ENCODE peak calls at places on chromosome 22, in seven cellular contexts. One of them, this sample, is unnamed.

GRCh38 chr22:48464246-48464645 is 1363.4 kb downstream of the BRD1 start:
- DNase-seq in GM06990: no peak
- DNase-seq in stimulated activated CD8-positive, alpha-beta memory T cell treated with anti-CD3 and anti-CD28 coated beads, Interleukin-15, amount 100 ng/mL, for 4 hours: no peak
- DNase-seq in NCI-H2171: no peak
- DNase-seq in CD8-positive, alpha-beta T cell: no peak
- DNase-seq in AG08395: no peak
- DNase-seq in mucosa of descending colon: no peak
- DNase-seq in this sample: no peak

GRCh38 chr22:46572911-46573780 is 35.7 kb upstream of the CELSR1 start:
- DNase-seq in mucosa of descending colon: no peak
- DNase-seq in AG08395: no peak
- DNase-seq in stimulated activated CD8-positive, alpha-beta memory T cell treated with anti-CD3 and anti-CD28 coated beads, Interleukin-15, amount 100 ng/mL, for 4 hours: no peak
- DNase-seq in NCI-H2171: no peak
- DNase-seq in GM06990: no peak
- DNase-seq in CD8-positive, alpha-beta T cell: no peak
- DNase-seq in this sample: no peak

GRCh38 chr22:23207786-23208325 is 27.5 kb downstream of the BCR start:
- DNase-seq in mucosa of descending colon: no peak
- DNase-seq in stimulated activated CD8-positive, alpha-beta memory T cell treated with anti-CD3 and anti-CD28 coated beads, Interleukin-15, amount 100 ng/mL, for 4 hours: no peak
- DNase-seq in GM06990: peak
- DNase-seq in NCI-H2171: peak
- DNase-seq in CD8-positive, alpha-beta T cell: no peak
- DNase-seq in AG08395: no peak
- DNase-seq in this sample: no peak

GRCh38 chr22:24801906-24802504 is 4.0 kb upstream of the SGSM1 start:
- DNase-seq in GM06990: no peak
- DNase-seq in AG08395: no peak
- DNase-seq in NCI-H2171: no peak
- DNase-seq in mucosa of descending colon: no peak
- DNase-seq in CD8-positive, alpha-beta T cell: no peak
- DNase-seq in stimulated activated CD8-positive, alpha-beta memory T cell treated with anti-CD3 and anti-CD28 coated beads, Interleukin-15, amount 100 ng/mL, for 4 hours: no peak
- DNase-seq in this sample: no peak

GRCh38 chr22:38696606-38697005 is 4.1 kb downstream of the JOSD1 start:
- DNase-seq in stimulated activated CD8-positive, alpha-beta memory T cell treated with anti-CD3 and anti-CD28 coated beads, Interleukin-15, amount 100 ng/mL, for 4 hours: no peak
- DNase-seq in GM06990: no peak
- DNase-seq in NCI-H2171: no peak
- DNase-seq in AG08395: peak
- DNase-seq in mucosa of descending colon: no peak
- DNase-seq in CD8-positive, alpha-beta T cell: peak
- DNase-seq in this sample: peak

GRCh38 chr22:21104126-21104691 is 58.5 kb downstream of the LRRC74B start:
- DNase-seq in AG08395: no peak
- DNase-seq in stimulated activated CD8-positive, alpha-beta memory T cell treated with anti-CD3 and anti-CD28 coated beads, Interleukin-15, amount 100 ng/mL, for 4 hours: no peak
- DNase-seq in mucosa of descending colon: no peak
- DNase-seq in CD8-positive, alpha-beta T cell: no peak
- DNase-seq in NCI-H2171: no peak
- DNase-seq in GM06990: no peak
- DNase-seq in this sample: no peak

GRCh38 chr22:38860291-38861169 is 11.5 kb downstream of the CBX6 start:
- DNase-seq in NCI-H2171: peak
- DNase-seq in mucosa of descending colon: no peak
- DNase-seq in GM06990: no peak
- DNase-seq in AG08395: no peak
- DNase-seq in stimulated activated CD8-positive, alpha-beta memory T cell treated with anti-CD3 and anti-CD28 coated beads, Interleukin-15, amount 100 ng/mL, for 4 hours: no peak
- DNase-seq in CD8-positive, alpha-beta T cell: no peak
- DNase-seq in this sample: no peak

GRCh38 chr22:46149493-46149997 is 781 bp upstream of the PPARA start:
- DNase-seq in CD8-positive, alpha-beta T cell: peak
- DNase-seq in stimulated activated CD8-positive, alpha-beta memory T cell treated with anti-CD3 and anti-CD28 coated beads, Interleukin-15, amount 100 ng/mL, for 4 hours: peak
- DNase-seq in NCI-H2171: peak
- DNase-seq in GM06990: no peak
- DNase-seq in AG08395: no peak
- DNase-seq in mucosa of descending colon: peak
- DNase-seq in this sample: peak

GRCh38 chr22:30873086-30873650 is 95.4 kb downstream of the MORC2 start:
- DNase-seq in GM06990: no peak
- DNase-seq in AG08395: no peak
- DNase-seq in stimulated activated CD8-positive, alpha-beta memory T cell treated with anti-CD3 and anti-CD28 coated beads, Interleukin-15, amount 100 ng/mL, for 4 hours: no peak
- DNase-seq in CD8-positive, alpha-beta T cell: no peak
- DNase-seq in NCI-H2171: no peak
- DNase-seq in mucosa of descending colon: peak
- DNase-seq in this sample: no peak

GRCh38 chr22:33756508-33756949 is 163.7 kb downstream of the LARGE1 start:
- DNase-seq in AG08395: no peak
- DNase-seq in stimulated activated CD8-positive, alpha-beta memory T cell treated with anti-CD3 and anti-CD28 coated beads, Interleukin-15, amount 100 ng/mL, for 4 hours: no peak
- DNase-seq in CD8-positive, alpha-beta T cell: no peak
- DNase-seq in GM06990: no peak
- DNase-seq in NCI-H2171: no peak
- DNase-seq in mucosa of descending colon: no peak
- DNase-seq in this sample: no peak

GRCh38 chr22:23767673-23768548 is at the start of gene CHCHD10:
- DNase-seq in mucosa of descending colon: peak
- DNase-seq in stimulated activated CD8-positive, alpha-beta memory T cell treated with anti-CD3 and anti-CD28 coated beads, Interleukin-15, amount 100 ng/mL, for 4 hours: peak
- DNase-seq in CD8-positive, alpha-beta T cell: peak
- DNase-seq in NCI-H2171: peak
- DNase-seq in AG08395: peak
- DNase-seq in GM06990: peak
- DNase-seq in this sample: peak

GRCh38 chr22:25386538-25386884 is 167.1 kb downstream of the CRYBB2 start:
- DNase-seq in AG08395: no peak
- DNase-seq in NCI-H2171: no peak
- DNase-seq in GM06990: no peak
- DNase-seq in mucosa of descending colon: no peak
- DNase-seq in stimulated activated CD8-positive, alpha-beta memory T cell treated with anti-CD3 and anti-CD28 coated beads, Interleukin-15, amount 100 ng/mL, for 4 hours: no peak
- DNase-seq in CD8-positive, alpha-beta T cell: no peak
- DNase-seq in this sample: no peak

GRCh38 chr22:28822930-28823481 is 22.6 kb upstream of the XBP1 start:
- DNase-seq in mucosa of descending colon: no peak
- DNase-seq in GM06990: no peak
- DNase-seq in stimulated activated CD8-positive, alpha-beta memory T cell treated with anti-CD3 and anti-CD28 coated beads, Interleukin-15, amount 100 ng/mL, for 4 hours: no peak
- DNase-seq in CD8-positive, alpha-beta T cell: peak
- DNase-seq in AG08395: no peak
- DNase-seq in NCI-H2171: peak
- DNase-seq in this sample: peak

GRCh38 chr22:27097933-27098332 is 440.5 kb downstream of the MIAT start:
- DNase-seq in GM06990: no peak
- DNase-seq in NCI-H2171: no peak
- DNase-seq in AG08395: peak
- DNase-seq in CD8-positive, alpha-beta T cell: no peak
- DNase-seq in mucosa of descending colon: no peak
- DNase-seq in stimulated activated CD8-positive, alpha-beta memory T cell treated with anti-CD3 and anti-CD28 coated beads, Interleukin-15, amount 100 ng/mL, for 4 hours: no peak
- DNase-seq in this sample: no peak

GRCh38 chr22:32044913-32045312 is 1.9 kb downstream of the SLC5A1 start:
- DNase-seq in CD8-positive, alpha-beta T cell: no peak
- DNase-seq in mucosa of descending colon: peak
- DNase-seq in stimulated activated CD8-positive, alpha-beta memory T cell treated with anti-CD3 and anti-CD28 coated beads, Interleukin-15, amount 100 ng/mL, for 4 hours: no peak
- DNase-seq in NCI-H2171: no peak
- DNase-seq in AG08395: no peak
- DNase-seq in GM06990: no peak
- DNase-seq in this sample: no peak